ENCODE peak calls at places on chromosomes 2 and 18, in six cellular contexts. One of them, this sample, is unnamed.

GRCh38 chr2:29606105-29606871 is 315.1 kb downstream of the ALK start:
- DNase-seq in spleen: no peak
- DNase-seq in CD8-positive, alpha-beta memory T cell: no peak
- DNase-seq in fibroblast of lung: peak; percentile 79
- DNase-seq in NT2/D1: no peak
- DNase-seq in neuronal stem cell: no peak
- DNase-seq in this sample: no peak

GRCh38 chr18:45981852-45982251 is 14.7 kb upstream of the EPG5 start:
- DNase-seq in spleen: no peak
- DNase-seq in CD8-positive, alpha-beta memory T cell: no peak
- DNase-seq in fibroblast of lung: no peak
- DNase-seq in NT2/D1: no peak
- DNase-seq in neuronal stem cell: no peak
- DNase-seq in this sample: no peak

GRCh38 chr2:160719116-160719515 is 225.5 kb upstream of the RBMS1 start:
- DNase-seq in spleen: no peak
- DNase-seq in CD8-positive, alpha-beta memory T cell: no peak
- DNase-seq in fibroblast of lung: no peak
- DNase-seq in NT2/D1: no peak
- DNase-seq in neuronal stem cell: no peak
- DNase-seq in this sample: no peak

GRCh38 chr2:203813684-203814083 is 53.9 kb upstream of the CTLA4 start:
- DNase-seq in spleen: no peak
- DNase-seq in CD8-positive, alpha-beta memory T cell: no peak
- DNase-seq in fibroblast of lung: no peak
- DNase-seq in NT2/D1: no peak
- DNase-seq in neuronal stem cell: no peak
- DNase-seq in this sample: no peak

GRCh38 chr2:239252433-239253200 is 148.2 kb downstream of the HDAC4 start:
- DNase-seq in spleen: peak; percentile 89
- DNase-seq in CD8-positive, alpha-beta memory T cell: no peak
- DNase-seq in fibroblast of lung: peak; percentile 79
- DNase-seq in NT2/D1: no peak
- DNase-seq in neuronal stem cell: no peak
- DNase-seq in this sample: no peak

GRCh38 chr2:138827426-138828054 is 47.4 kb upstream of the NXPH2 start:
- DNase-seq in spleen: no peak
- DNase-seq in CD8-positive, alpha-beta memory T cell: no peak
- DNase-seq in fibroblast of lung: peak; percentile 77
- DNase-seq in NT2/D1: peak; percentile 61
- DNase-seq in neuronal stem cell: peak; percentile 69
- DNase-seq in this sample: peak; percentile 61

GRCh38 chr2:219352448-219353023 is 20.0 kb upstream of the RESP18 start:
- DNase-seq in spleen: no peak
- DNase-seq in CD8-positive, alpha-beta memory T cell: peak; percentile 46
- DNase-seq in fibroblast of lung: peak; percentile 65
- DNase-seq in NT2/D1: peak; percentile 46
- DNase-seq in neuronal stem cell: peak; percentile 63
- DNase-seq in this sample: peak; percentile 20

GRCh38 chr2:230602562-230603230 is 109.9 kb upstream of the CAB39 start:
- DNase-seq in spleen: peak; percentile 91
- DNase-seq in CD8-positive, alpha-beta memory T cell: peak; percentile 17
- DNase-seq in fibroblast of lung: no peak
- DNase-seq in NT2/D1: no peak
- DNase-seq in neuronal stem cell: no peak
- DNase-seq in this sample: peak; percentile 69

GRCh38 chr2:185811580-185811979 is 73.0 kb downstream of the FSIP2 start:
- DNase-seq in spleen: no peak
- DNase-seq in CD8-positive, alpha-beta memory T cell: no peak
- DNase-seq in fibroblast of lung: no peak
- DNase-seq in NT2/D1: peak; percentile 22
- DNase-seq in neuronal stem cell: peak; percentile 5
- DNase-seq in this sample: no peak

GRCh38 chr2:236366406-236366805 is 102.2 kb upstream of the ASB18 start:
- DNase-seq in spleen: no peak
- DNase-seq in CD8-positive, alpha-beta memory T cell: no peak
- DNase-seq in fibroblast of lung: no peak
- DNase-seq in NT2/D1: no peak
- DNase-seq in neuronal stem cell: no peak
- DNase-seq in this sample: peak; percentile 24

GRCh38 chr2:216663106-216663505 is 29.9 kb downstream of the IGFBP2 start:
- DNase-seq in spleen: no peak
- DNase-seq in CD8-positive, alpha-beta memory T cell: no peak
- DNase-seq in fibroblast of lung: no peak
- DNase-seq in NT2/D1: no peak
- DNase-seq in neuronal stem cell: no peak
- DNase-seq in this sample: no peak

GRCh38 chr2:26913599-26914285 is 56.7 kb upstream of the MAPRE3 start:
- DNase-seq in spleen: no peak
- DNase-seq in CD8-positive, alpha-beta memory T cell: no peak
- DNase-seq in fibroblast of lung: no peak
- DNase-seq in NT2/D1: no peak
- DNase-seq in neuronal stem cell: no peak
- DNase-seq in this sample: no peak

GRCh38 chr2:109009920-109010610 is 21.0 kb upstream of the EDAR start:
- DNase-seq in spleen: no peak
- DNase-seq in CD8-positive, alpha-beta memory T cell: no peak
- DNase-seq in fibroblast of lung: no peak
- DNase-seq in NT2/D1: no peak
- DNase-seq in neuronal stem cell: no peak
- DNase-seq in this sample: no peak

GRCh38 chr2:157430266-157430665 is 13.6 kb downstream of the CYTIP start:
- DNase-seq in spleen: no peak
- DNase-seq in CD8-positive, alpha-beta memory T cell: no peak
- DNase-seq in fibroblast of lung: no peak
- DNase-seq in NT2/D1: no peak
- DNase-seq in neuronal stem cell: no peak
- DNase-seq in this sample: no peak

GRCh38 chr2:157428500-157429175 is 15.3 kb downstream of the CYTIP start:
- DNase-seq in spleen: no peak
- DNase-seq in CD8-positive, alpha-beta memory T cell: no peak
- DNase-seq in fibroblast of lung: no peak
- DNase-seq in NT2/D1: no peak
- DNase-seq in neuronal stem cell: no peak
- DNase-seq in this sample: no peak

GRCh38 chr2:157433335-157433890 is 10.5 kb downstream of the CYTIP start:
- DNase-seq in spleen: no peak
- DNase-seq in CD8-positive, alpha-beta memory T cell: no peak
- DNase-seq in fibroblast of lung: peak; percentile 4
- DNase-seq in NT2/D1: no peak
- DNase-seq in neuronal stem cell: no peak
- DNase-seq in this sample: peak; percentile 38

GRCh38 chr2:157427922-157428303 is 16.0 kb downstream of the CYTIP start:
- DNase-seq in spleen: no peak
- DNase-seq in CD8-positive, alpha-beta memory T cell: no peak
- DNase-seq in fibroblast of lung: no peak
- DNase-seq in NT2/D1: no peak
- DNase-seq in neuronal stem cell: no peak
- DNase-seq in this sample: no peak

DNA sequence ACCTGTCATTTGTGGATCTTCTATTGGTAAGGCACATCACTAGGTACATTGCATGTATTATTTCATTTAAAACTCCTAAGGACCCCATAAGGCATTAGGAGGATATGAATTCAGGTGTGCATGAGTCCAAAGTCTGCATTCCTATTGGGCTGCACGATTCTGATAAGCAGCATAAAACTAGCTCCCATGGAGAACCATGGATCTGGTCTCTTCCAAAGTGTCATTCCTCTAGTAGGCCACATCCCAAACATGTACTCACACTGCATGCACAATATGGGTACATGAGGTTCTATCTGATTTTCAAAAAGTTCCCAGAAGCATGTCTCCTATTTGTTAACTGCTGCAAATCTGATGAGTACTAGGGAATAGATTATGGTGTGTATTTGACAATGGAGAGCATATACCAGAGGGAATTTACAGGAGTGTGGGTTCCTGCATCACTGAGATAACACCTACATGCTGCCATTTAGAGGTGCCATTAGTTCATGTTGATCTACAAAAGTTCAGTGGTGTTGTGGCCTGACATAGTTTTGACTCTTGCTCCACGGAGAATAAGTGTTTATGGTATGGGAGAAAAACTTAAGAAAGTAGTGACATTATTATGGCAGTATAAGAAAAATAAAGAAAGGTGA is 11.3 kb downstream of the CYTIP start:
- DNase-seq in spleen: no peak
- DNase-seq in CD8-positive, alpha-beta memory T cell: no peak
- DNase-seq in fibroblast of lung: no peak
- DNase-seq in NT2/D1: no peak
- DNase-seq in neuronal stem cell: no peak
- DNase-seq in this sample: no peak
- H3K36me3 ChIP-seq in spleen: peaks cover 41% of the 10 kb centered on the region
- H3K36me3 ChIP-seq in CD8-positive, alpha-beta memory T cell: peaks cover 69% of the 10 kb centered on the region
- H3K36me3 ChIP-seq in fibroblast of lung: no peaks in the 10 kb centered on the region
- H3K36me3 ChIP-seq in NT2/D1: no peaks in the 10 kb centered on the region
- H3K36me3 ChIP-seq in neuronal stem cell: no peaks in the 10 kb centered on the region
- H3K36me3 ChIP-seq in this sample: peaks cover 76% of the 10 kb centered on the region

DNA sequence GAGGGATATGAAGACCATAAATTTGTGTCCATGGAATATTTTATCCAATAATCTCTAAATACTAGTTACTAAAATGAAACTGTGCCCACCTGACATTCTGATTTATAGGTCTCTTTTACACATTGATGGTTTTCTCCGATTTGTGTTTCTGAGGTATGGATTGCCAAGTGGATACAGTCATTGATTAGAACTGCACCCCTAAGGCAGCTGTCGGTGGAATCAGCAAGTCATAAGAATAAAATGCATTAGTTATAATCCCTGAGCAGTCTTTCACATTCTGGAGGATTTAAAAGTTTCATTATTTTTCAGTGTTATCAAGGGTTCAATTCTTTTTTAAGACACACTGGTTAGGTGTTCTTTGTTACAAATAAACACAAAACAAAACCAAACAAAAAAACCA is 6.0 kb downstream of the CAVIN2 start:
- DNase-seq in spleen: no peak
- DNase-seq in CD8-positive, alpha-beta memory T cell: no peak
- DNase-seq in fibroblast of lung: no peak
- DNase-seq in NT2/D1: no peak
- DNase-seq in neuronal stem cell: no peak
- DNase-seq in this sample: no peak
- H3K4me3 ChIP-seq in spleen: no peak overlapping the region
- H3K4me3 ChIP-seq in CD8-positive, alpha-beta memory T cell: no peak overlapping the region
- H3K4me3 ChIP-seq in fibroblast of lung: no peak overlapping the region
- H3K4me3 ChIP-seq in NT2/D1: no peak overlapping the region
- H3K4me3 ChIP-seq in neuronal stem cell: no peak overlapping the region
- H3K4me3 ChIP-seq in this sample: no peak overlapping the region

GRCh38 chr2:64643838-64644219 is 9.9 kb downstream of the SERTAD2 start:
- DNase-seq in spleen: no peak
- DNase-seq in CD8-positive, alpha-beta memory T cell: no peak
- DNase-seq in fibroblast of lung: no peak
- DNase-seq in NT2/D1: no peak
- DNase-seq in neuronal stem cell: no peak
- DNase-seq in this sample: no peak
- H3K4me1 ChIP-seq in spleen: peaks cover 91% of the 10 kb centered on the region
- H3K4me1 ChIP-seq in CD8-positive, alpha-beta memory T cell: peaks cover 76% of the 10 kb centered on the region
- H3K4me1 ChIP-seq in fibroblast of lung: peaks cover 14% of the 10 kb centered on the region
- H3K4me1 ChIP-seq in NT2/D1: peaks cover 9% of the 10 kb centered on the region
- H3K4me1 ChIP-seq in neuronal stem cell: peaks cover 39% of the 10 kb centered on the region
- H3K4me1 ChIP-seq in this sample: peaks cover 42% of the 10 kb centered on the region

DNA sequence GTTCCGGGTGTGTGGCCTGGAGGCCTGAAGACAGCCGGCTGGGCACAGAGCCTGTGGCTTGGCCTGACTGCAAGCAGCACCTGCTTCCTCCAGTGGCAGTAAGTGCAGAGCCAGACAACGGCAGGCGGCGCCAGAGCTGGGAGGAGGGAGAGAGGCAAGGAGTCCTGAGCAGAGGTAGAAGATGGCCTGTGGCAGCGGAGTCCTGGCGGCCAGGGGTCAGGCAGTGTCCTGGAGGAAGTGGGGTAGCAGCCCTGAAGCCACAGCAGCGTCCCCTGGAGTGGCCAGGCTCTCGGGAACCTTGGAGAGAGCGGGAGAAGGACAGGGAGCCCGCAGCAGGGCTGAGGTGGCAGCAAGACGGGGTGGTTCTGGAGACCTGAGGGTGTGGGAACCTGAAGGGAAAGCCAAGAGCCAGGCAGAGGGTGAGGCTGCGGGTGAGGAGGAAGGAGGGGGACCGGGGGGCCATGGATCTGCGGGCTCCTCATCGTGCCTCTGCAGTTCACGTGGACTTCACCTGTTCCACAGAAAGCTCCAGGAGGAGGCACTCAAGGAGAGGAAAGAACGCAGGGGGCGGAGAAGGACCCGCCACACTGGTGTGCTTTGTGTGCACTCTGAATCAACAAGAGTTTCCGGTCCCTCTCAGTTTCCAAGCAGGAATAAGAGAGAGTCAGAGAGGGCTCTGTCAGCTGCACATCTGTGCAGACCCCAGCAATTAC is 85.9 kb downstream of the USP40 start:
- DNase-seq in spleen: peak; percentile 75
- DNase-seq in CD8-positive, alpha-beta memory T cell: no peak
- DNase-seq in fibroblast of lung: peak; percentile 12
- DNase-seq in NT2/D1: no peak
- DNase-seq in neuronal stem cell: no peak
- DNase-seq in this sample: no peak
- H3K36me3 ChIP-seq in spleen: peaks cover 68% of the 10 kb centered on the region
- H3K36me3 ChIP-seq in CD8-positive, alpha-beta memory T cell: peaks cover 8% of the 10 kb centered on the region
- H3K36me3 ChIP-seq in fibroblast of lung: peaks cover 9% of the 10 kb centered on the region
- H3K36me3 ChIP-seq in NT2/D1: peaks cover 90% of the 10 kb centered on the region
- H3K36me3 ChIP-seq in neuronal stem cell: peaks cover 58% of the 10 kb centered on the region
- H3K36me3 ChIP-seq in this sample: peaks cover 9% of the 10 kb centered on the region

This sample was measured in CD4-positive, CD25-positive, alpha-beta regulatory T cell.